ENCODE peak calls at places on chromosomes 2 and 18, in eight cellular contexts. O, U, T, F, K, C, I and N are unnamed samples.

GRCh38 chr2:73981081-73981968 is 3.4 kb upstream of the TET3 start:
- DNase-seq in T (peak), I (peak), U (no peak), F (no peak), O (peak), K (no peak), C (peak), N (peak)

GRCh38 chr2:46666044-46666662 is 186.8 kb downstream of the TMEM247 start:
- DNase-seq in C (peak), O (no peak), K (no peak), F (no peak), U (no peak), T (no peak), I (no peak), N (no peak)

GRCh38 chr2:168816369-168816768 is 13.9 kb downstream of the NOSTRIN start:
- DNase-seq in K (no peak), T (no peak), F (peak), C (no peak), U (peak), I (no peak), O (no peak), N (peak)

GRCh38 chr2:208501217-208501616 is 94.6 kb downstream of the PTH2R start:
- DNase-seq in I (no peak), U (no peak), T (no peak), C (peak), K (no peak), O (no peak), F (no peak), N (no peak)

GRCh38 chr2:62287895-62288589 is 92.1 kb downstream of the B3GNT2 start:
- DNase-seq in O (no peak), F (peak), K (no peak), T (no peak), I (no peak), U (no peak), C (peak), N (peak)

GRCh38 chr2:120312076-120312475 is 33.9 kb upstream of the INHBB start:
- DNase-seq in K (no peak), U (no peak), O (no peak), C (no peak), T (peak), I (no peak), F (no peak), N (no peak)

GRCh38 chr2:19759880-19760279 is 141.9 kb downstream of the TTC32 start:
- DNase-seq in T (no peak), F (no peak), C (no peak), O (no peak), U (no peak), K (no peak), I (no peak), N (no peak)

GRCh38 chr18:3604626-3605408 is 154.8 kb downstream of the TGIF1 start:
- DNase-seq in C (no peak), U (peak), T (peak), I (no peak), O (peak), F (peak), K (no peak), N (peak)

GRCh38 chr2:165251361-165251760 is 12.1 kb downstream of the SCN2A start:
- DNase-seq in U (no peak), O (no peak), C (no peak), T (no peak), I (no peak), F (no peak), K (no peak), N (no peak)

GRCh38 chr18:9637036-9637767 is 22.8 kb upstream of the PPP4R1 start:
- DNase-seq in T (no peak), I (no peak), C (no peak), F (peak), U (no peak), K (no peak), O (no peak), N (peak)

GRCh38 chr2:15750433-15750814 is 158.8 kb downstream of the DDX1 start:
- DNase-seq in I (no peak), T (no peak), K (no peak), C (no peak), F (no peak), O (no peak), U (no peak), N (no peak)

GRCh38 chr2:172710584-172711024 is 25.0 kb upstream of the RAPGEF4 start:
- DNase-seq in K (no peak), U (peak), C (peak), F (peak), T (no peak), O (peak), I (no peak), N (peak)

GRCh38 chr2:23653326-23653725 is 268.3 kb downstream of the KLHL29 start:
- DNase-seq in O (no peak), I (no peak), F (no peak), U (no peak), C (no peak), K (no peak), T (no peak), N (no peak)

GRCh38 chr2:113183703-113184102 is 9.9 kb downstream of the PSD4 start:
- DNase-seq in U (no peak), F (no peak), K (no peak), T (peak), C (no peak), I (no peak), O (no peak), N (no peak)

GRCh38 chr2:38533180-38533579 is 69.5 kb downstream of the HNRNPLL start:
- DNase-seq in I (no peak), T (peak), K (peak), C (peak), F (no peak), U (no peak), O (peak), N (no peak)

GRCh38 chr2:238093181-238094140 is 6.7 kb upstream of the ESPNL start:
- DNase-seq in K (no peak), O (no peak), C (no peak), I (no peak), T (no peak), F (no peak), U (no peak), N (no peak)

GRCh38 chr2:98805412-98806265 is 74.7 kb upstream of the MGAT4A start:
- DNase-seq in K (no peak), C (no peak), F (peak), I (no peak), O (no peak), U (no peak), T (no peak), N (peak)

GRCh38 chr2:127455566-127456493 is 37.6 kb downstream of the PROC start:
- DNase-seq in O (no peak), K (no peak), U (no peak), F (no peak), I (no peak), T (no peak), C (peak), N (no peak)

GRCh38 chr2:6864938-6865345 is 765 bp downstream of the CMPK2 start:
- DNase-seq in O (no peak), U (no peak), F (no peak), T (peak), I (no peak), K (no peak), C (peak), N (no peak)

GRCh38 chr2:148135705-148136104 is 114.8 kb downstream of the MBD5 start:
- DNase-seq in U (no peak), T (no peak), O (no peak), F (no peak), K (no peak), C (no peak), I (no peak), N (no peak)

GRCh38 chr2:31270136-31270535 is 36.2 kb downstream of the EHD3 start:
- DNase-seq in F (peak), I (no peak), T (no peak), O (no peak), U (no peak), K (no peak), C (no peak), N (no peak)

GRCh38 chr2:233684640-233685039 is 2.9 kb downstream of the UGT1A7 start:
- DNase-seq in T (no peak), K (no peak), O (no peak), I (no peak), C (no peak), F (no peak), U (no peak), N (no peak)

GRCh38 chr2:164841719-164842623 is at the start of gene COBLL1:
- DNase-seq in K (peak), F (peak), O (peak), C (peak), I (no peak), T (peak), U (no peak), N (peak)

DNA sequence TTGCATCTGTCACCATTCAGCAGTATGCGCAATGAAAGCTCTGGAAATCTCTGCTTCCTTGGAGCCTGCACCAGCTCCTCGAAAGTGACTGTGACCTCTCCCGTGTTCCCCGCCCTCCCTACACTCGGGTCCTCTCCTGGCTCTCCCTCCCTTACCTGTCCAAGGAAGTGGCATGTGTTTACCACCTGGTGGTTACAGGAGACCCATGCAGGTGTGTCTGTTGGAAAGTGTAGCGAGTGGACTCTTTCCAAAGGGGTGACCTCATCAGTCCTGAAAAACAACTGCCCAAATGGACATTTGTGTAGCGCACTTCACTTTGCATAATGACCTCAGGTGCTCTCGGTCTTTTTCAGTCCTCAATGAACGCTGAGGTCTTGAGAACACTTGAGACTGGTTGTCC is 133.1 kb downstream of the ACKR3 start:
- DNase-seq in C (no peak), I (no peak), F (no peak), T (no peak), U (no peak), K (no peak), O (no peak), N (no peak)
- H3K4me3 ChIP-seq in C (no peak), I (no peak), F (no peak), T (no peak), U (no peak), K (no peak), O (no peak), N (no peak)

GRCh38 chr18:57208056-57208455 is 61.2 kb downstream of the BOD1L2 start:
- DNase-seq in U (no peak), F (no peak), T (no peak), K (no peak), O (no peak), I (no peak), C (peak), N (no peak)
- H3K4me3 ChIP-seq in U (no peak), F (no peak), T (no peak), K (no peak), O (no peak), I (no peak), C (no peak), N (no peak)

DNA sequence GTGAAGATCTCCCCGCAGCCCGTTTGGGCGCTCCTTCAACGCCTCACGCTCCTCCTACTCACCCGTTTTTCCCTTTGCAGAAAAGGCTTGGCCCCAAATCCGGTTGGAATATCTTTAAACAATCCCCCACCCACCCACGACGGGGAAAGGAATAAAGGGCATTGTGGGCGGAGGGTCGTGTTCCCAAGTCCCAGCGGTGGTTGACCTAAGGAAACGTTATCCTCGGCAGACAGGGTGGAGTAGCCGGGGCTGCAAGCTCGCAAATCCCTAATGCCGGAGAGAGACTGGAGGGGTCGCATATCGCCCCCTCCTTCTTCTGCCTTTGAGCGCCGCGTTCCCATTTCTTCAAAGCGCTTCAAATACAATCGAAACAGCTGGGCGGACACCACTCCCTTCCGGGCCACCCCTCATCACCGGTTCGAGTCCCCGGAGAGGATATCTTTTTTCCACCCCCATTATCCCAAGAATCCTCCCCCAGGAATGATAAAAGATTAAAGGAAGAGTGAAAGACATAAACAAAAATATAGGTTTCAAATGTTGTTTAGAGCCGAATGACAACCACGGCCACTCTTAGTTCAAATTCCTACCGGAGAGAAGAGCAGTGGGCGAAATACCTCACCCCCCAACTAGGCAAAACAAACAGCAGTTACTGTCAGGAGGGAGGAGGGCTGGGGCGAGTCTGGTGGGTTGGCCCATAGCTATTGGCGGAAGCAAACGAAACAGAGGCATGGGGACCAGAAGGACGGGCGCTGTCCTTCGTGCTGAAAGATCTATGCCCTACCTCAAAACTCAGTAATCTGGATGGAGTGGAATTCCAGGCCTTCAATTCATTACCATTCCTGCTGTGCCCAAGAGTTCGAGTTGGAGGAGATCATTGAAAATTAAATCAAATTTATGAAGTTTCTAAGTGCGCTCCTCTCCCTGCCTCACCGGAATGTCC is 2.8 kb upstream of the GAD1 start:
- DNase-seq in C (no peak), O (no peak), F (peak), I (no peak), U (no peak), T (no peak), K (no peak), N (peak)
- H3K4me3 ChIP-seq in C (no peak), O (no peak), F (no peak), I (peak), U (no peak), T (no peak), K (no peak), N (no peak)

GRCh38 chr2:142973160-142973821 is 95.8 kb downstream of the KYNU start:
- DNase-seq in U (no peak), F (no peak), K (no peak), O (no peak), C (no peak), T (no peak), I (no peak), N (peak)

GRCh38 chr2:142973822-142974207 is 96.4 kb downstream of the KYNU start:
- DNase-seq in I (no peak), F (no peak), C (no peak), K (no peak), O (no peak), U (no peak), T (no peak), N (no peak)

GRCh38 chr2:142975239-142975638 is 97.8 kb downstream of the KYNU start:
- DNase-seq in K (no peak), O (no peak), I (no peak), T (no peak), U (no peak), F (no peak), C (no peak), N (no peak)

GRCh38 chr2:142974288-142975024 is 97.0 kb downstream of the KYNU start:
- DNase-seq in K (no peak), C (no peak), F (peak), I (peak), U (no peak), T (no peak), O (no peak), N (peak)
- H3K4me3 ChIP-seq in K (no peak), C (no peak), F (no peak), I (no peak), U (no peak), T (no peak), O (no peak), N (no peak)

DNA sequence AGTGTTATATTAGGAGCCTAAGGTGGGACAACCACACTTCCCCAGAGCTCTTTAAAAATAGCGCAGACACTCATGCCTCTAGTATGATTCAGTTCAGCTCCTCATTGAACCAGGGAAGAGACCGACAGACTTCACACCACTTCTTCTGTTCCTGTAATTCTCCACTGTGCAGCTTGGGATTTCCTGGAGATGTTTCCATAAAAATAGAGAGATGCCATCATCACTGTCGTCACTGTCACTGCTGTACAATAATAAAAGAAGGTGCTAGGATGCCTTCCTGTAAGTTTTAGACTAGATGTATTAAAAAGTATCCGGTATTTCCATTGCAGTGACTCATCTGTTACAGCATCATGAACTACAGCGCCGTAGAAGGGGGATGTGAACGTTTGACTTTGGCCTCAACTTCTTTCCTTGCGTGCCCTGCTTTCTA is 110.9 kb downstream of the FAM210A start:
- DNase-seq in C (no peak), K (no peak), F (peak), U (no peak), T (no peak), I (no peak), O (peak), N (no peak)
- H3K4me3 ChIP-seq in C (no peak), K (no peak), F (no peak), U (no peak), T (no peak), I (no peak), O (peak), N (no peak)

DNA sequence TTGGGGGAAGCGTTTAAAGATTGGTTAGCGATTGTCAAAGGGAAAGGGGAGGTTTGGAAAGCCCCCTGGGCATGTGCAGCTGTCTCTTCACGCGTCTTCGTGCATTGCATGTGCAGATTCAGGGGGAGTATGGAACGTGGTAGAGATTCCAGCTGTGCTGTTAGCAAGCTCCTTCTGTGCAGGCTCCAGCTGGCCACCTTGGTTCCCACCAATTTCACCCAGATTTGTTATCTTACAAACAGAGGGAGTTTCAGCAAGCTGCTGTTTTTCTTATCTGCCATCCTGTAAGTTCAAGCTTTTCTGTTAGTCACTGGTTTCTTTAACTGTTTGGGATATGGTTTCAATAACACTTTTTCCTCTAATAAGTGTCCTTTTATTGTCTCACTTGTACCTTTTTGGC is 30.4 kb downstream of the FARP2 start:
- DNase-seq in T (no peak), C (no peak), K (no peak), U (no peak), F (no peak), I (no peak), O (no peak), N (no peak)
- H3K4me3 ChIP-seq in T (no peak), C (no peak), K (no peak), U (no peak), F (no peak), I (no peak), O (no peak), N (no peak)

GRCh38 chr2:12176621-12177020 is 430.2 kb downstream of the LPIN1 start:
- DNase-seq in F (no peak), K (no peak), C (no peak), U (no peak), O (no peak), T (no peak), I (no peak), N (no peak)

GRCh38 chr2:12177052-12177994 is 430.9 kb downstream of the LPIN1 start:
- DNase-seq in C (peak), K (peak), O (peak), T (no peak), F (peak), I (no peak), U (no peak), N (peak)

GRCh38 chr2:12175323-12175722 is 428.9 kb downstream of the LPIN1 start:
- DNase-seq in O (no peak), F (no peak), T (no peak), U (no peak), K (no peak), I (no peak), C (no peak), N (no peak)

GRCh38 chr2:12180046-12180445 is 433.6 kb downstream of the LPIN1 start:
- DNase-seq in K (no peak), F (no peak), I (no peak), C (no peak), T (no peak), U (no peak), O (no peak), N (no peak)

GRCh38 chr2:12177995-12178760 is 431.7 kb downstream of the LPIN1 start:
- DNase-seq in K (no peak), U (no peak), I (no peak), O (no peak), F (no peak), T (no peak), C (no peak), N (no peak)
- H3K4me3 ChIP-seq in K (no peak), U (no peak), I (no peak), O (no peak), F (no peak), T (no peak), C (no peak), N (no peak)

GRCh38 chr2:144703852-144704324 is 184.0 kb upstream of the ZEB2 start:
- DNase-seq in F (peak), O (peak), T (peak), I (no peak), U (peak), C (peak), K (no peak), N (peak)

GRCh38 chr2:144707927-144708326 is 188.0 kb upstream of the ZEB2 start:
- DNase-seq in K (no peak), C (no peak), I (no peak), T (no peak), U (no peak), F (peak), O (no peak), N (peak)

GRCh38 chr2:144706671-144707070 is 186.8 kb upstream of the ZEB2 start:
- DNase-seq in T (no peak), F (no peak), K (no peak), I (no peak), O (no peak), C (no peak), U (no peak), N (no peak)

GRCh38 chr2:144704696-144705095 is 184.8 kb upstream of the ZEB2 start:
- DNase-seq in O (peak), C (no peak), U (no peak), K (no peak), F (no peak), T (no peak), I (no peak), N (no peak)

DNA sequence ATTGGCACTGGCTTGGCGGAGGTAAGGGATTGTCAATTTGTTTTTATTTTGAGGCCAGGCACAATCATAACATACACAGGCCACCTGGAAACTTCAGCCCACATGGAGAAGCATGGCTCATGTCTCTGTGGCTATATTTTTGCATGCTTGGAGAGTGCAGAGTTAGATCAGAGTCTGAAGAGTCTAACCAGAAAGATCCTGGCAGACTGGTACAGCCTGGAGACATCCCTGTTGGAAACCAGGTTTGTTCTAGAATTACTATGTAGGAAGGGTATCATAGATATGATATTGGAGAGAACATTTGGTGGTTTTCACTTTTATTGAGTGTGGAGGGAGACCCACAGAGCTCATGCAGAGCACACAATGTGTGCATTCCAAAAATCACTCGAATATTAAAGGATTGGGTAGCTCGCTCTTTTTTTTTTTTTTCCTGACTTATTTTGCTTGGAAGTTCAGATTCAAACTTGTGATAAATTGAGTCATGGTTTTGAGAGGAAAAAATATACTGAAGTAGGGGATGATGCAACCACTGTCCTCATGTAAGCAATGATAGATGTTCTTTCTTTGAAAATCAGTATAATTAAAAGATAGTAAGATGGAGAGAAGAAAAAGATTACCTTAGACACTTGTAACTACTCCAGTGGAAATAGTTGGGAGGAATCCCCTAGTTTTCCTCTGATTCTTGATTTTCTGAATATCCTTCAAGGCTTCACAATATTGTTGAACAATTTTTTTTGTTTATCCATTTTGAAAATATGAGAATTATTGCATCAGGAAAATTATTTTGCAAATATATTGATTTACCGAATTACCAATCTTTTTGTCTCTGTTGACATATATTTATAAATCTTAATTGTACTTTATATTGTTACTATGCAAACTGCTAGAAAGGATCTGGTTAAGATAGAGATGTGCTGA is 185.7 kb upstream of the ZEB2 start:
- DNase-seq in O (no peak), U (no peak), T (no peak), F (peak), K (no peak), C (no peak), I (no peak), N (peak)
- H3K4me3 ChIP-seq in O (peak), U (no peak), T (no peak), F (no peak), K (no peak), C (no peak), I (no peak), N (no peak)